ENCODE peak calls at places on chromosomes 16 and 17, in seven cellular contexts. One of them, this sample, is unnamed.

GRCh38 chr16:3609895-3610697 is 1.3 kb downstream of the SLX4 start:
- DNase-seq in heart left ventricle: no peak
- DNase-seq in RPMI8226: no peak
- DNase-seq in T-cell: no peak
- DNase-seq in NCI-H460: no peak
- DNase-seq in stimulated activated CD4-positive, alpha-beta T cell treated with anti-CD3 and anti-CD28 coated beads, Interleukin-1b, Interleukin-23, amount 100 ng/mL, for 48 hours: no peak
- DNase-seq in T-helper 2 cell: no peak
- DNase-seq in this sample: no peak

GRCh38 chr17:39016193-39017153 is 49.3 kb upstream of the FBXO47 start:
- DNase-seq in T-cell: peak
- DNase-seq in NCI-H460: no peak
- DNase-seq in T-helper 2 cell: no peak
- DNase-seq in stimulated activated CD4-positive, alpha-beta T cell treated with anti-CD3 and anti-CD28 coated beads, Interleukin-1b, Interleukin-23, amount 100 ng/mL, for 48 hours: no peak
- DNase-seq in heart left ventricle: no peak
- DNase-seq in RPMI8226: no peak
- DNase-seq in this sample: peak

GRCh38 chr17:81018044-81018802 is 16.7 kb upstream of the BAIAP2 start:
- DNase-seq in T-helper 2 cell: no peak
- DNase-seq in NCI-H460: no peak
- DNase-seq in heart left ventricle: no peak
- DNase-seq in T-cell: peak
- DNase-seq in stimulated activated CD4-positive, alpha-beta T cell treated with anti-CD3 and anti-CD28 coated beads, Interleukin-1b, Interleukin-23, amount 100 ng/mL, for 48 hours: no peak
- DNase-seq in RPMI8226: peak
- DNase-seq in this sample: no peak

GRCh38 chr17:77857306-77857555 is 101.3 kb upstream of the TNRC6C start:
- DNase-seq in heart left ventricle: no peak
- DNase-seq in T-helper 2 cell: no peak
- DNase-seq in stimulated activated CD4-positive, alpha-beta T cell treated with anti-CD3 and anti-CD28 coated beads, Interleukin-1b, Interleukin-23, amount 100 ng/mL, for 48 hours: no peak
- DNase-seq in RPMI8226: no peak
- DNase-seq in NCI-H460: no peak
- DNase-seq in T-cell: no peak
- DNase-seq in this sample: no peak

GRCh38 chr17:61815863-61816523 is 47.3 kb downstream of the BRIP1 start:
- DNase-seq in T-cell: no peak
- DNase-seq in RPMI8226: no peak
- DNase-seq in stimulated activated CD4-positive, alpha-beta T cell treated with anti-CD3 and anti-CD28 coated beads, Interleukin-1b, Interleukin-23, amount 100 ng/mL, for 48 hours: no peak
- DNase-seq in T-helper 2 cell: no peak
- DNase-seq in NCI-H460: no peak
- DNase-seq in heart left ventricle: no peak
- DNase-seq in this sample: no peak

GRCh38 chr16:88978608-88979346 is 1.8 kb upstream of the CBFA2T3 start:
- DNase-seq in RPMI8226: peak
- DNase-seq in stimulated activated CD4-positive, alpha-beta T cell treated with anti-CD3 and anti-CD28 coated beads, Interleukin-1b, Interleukin-23, amount 100 ng/mL, for 48 hours: no peak
- DNase-seq in T-helper 2 cell: no peak
- DNase-seq in heart left ventricle: no peak
- DNase-seq in T-cell: no peak
- DNase-seq in NCI-H460: no peak
- DNase-seq in this sample: no peak

GRCh38 chr17:67718325-67718941 is 697 bp downstream of the NOL11 start:
- DNase-seq in heart left ventricle: no peak
- DNase-seq in NCI-H460: peak
- DNase-seq in T-cell: peak
- DNase-seq in RPMI8226: peak
- DNase-seq in stimulated activated CD4-positive, alpha-beta T cell treated with anti-CD3 and anti-CD28 coated beads, Interleukin-1b, Interleukin-23, amount 100 ng/mL, for 48 hours: peak
- DNase-seq in T-helper 2 cell: peak
- DNase-seq in this sample: peak

GRCh38 chr17:77019955-77020379 is 120.8 kb upstream of the SEC14L1 start:
- DNase-seq in NCI-H460: no peak
- DNase-seq in stimulated activated CD4-positive, alpha-beta T cell treated with anti-CD3 and anti-CD28 coated beads, Interleukin-1b, Interleukin-23, amount 100 ng/mL, for 48 hours: no peak
- DNase-seq in T-cell: no peak
- DNase-seq in heart left ventricle: no peak
- DNase-seq in T-helper 2 cell: no peak
- DNase-seq in RPMI8226: no peak
- DNase-seq in this sample: no peak

GRCh38 chr17:17840751-17841591 is 4.2 kb upstream of the SREBF1 start:
- DNase-seq in T-helper 2 cell: no peak
- DNase-seq in T-cell: no peak
- DNase-seq in stimulated activated CD4-positive, alpha-beta T cell treated with anti-CD3 and anti-CD28 coated beads, Interleukin-1b, Interleukin-23, amount 100 ng/mL, for 48 hours: no peak
- DNase-seq in RPMI8226: no peak
- DNase-seq in NCI-H460: no peak
- DNase-seq in heart left ventricle: no peak
- DNase-seq in this sample: no peak

GRCh38 chr16:66658143-66658859 is 38.2 kb downstream of the CMTM4 start:
- DNase-seq in NCI-H460: no peak
- DNase-seq in stimulated activated CD4-positive, alpha-beta T cell treated with anti-CD3 and anti-CD28 coated beads, Interleukin-1b, Interleukin-23, amount 100 ng/mL, for 48 hours: no peak
- DNase-seq in heart left ventricle: no peak
- DNase-seq in T-cell: no peak
- DNase-seq in T-helper 2 cell: no peak
- DNase-seq in RPMI8226: no peak
- DNase-seq in this sample: no peak

GRCh38 chr17:65560628-65561371 is 648 bp downstream of the AXIN2 start:
- DNase-seq in T-cell: peak
- DNase-seq in RPMI8226: peak
- DNase-seq in T-helper 2 cell: peak
- DNase-seq in NCI-H460: peak
- DNase-seq in heart left ventricle: peak
- DNase-seq in stimulated activated CD4-positive, alpha-beta T cell treated with anti-CD3 and anti-CD28 coated beads, Interleukin-1b, Interleukin-23, amount 100 ng/mL, for 48 hours: peak
- DNase-seq in this sample: peak

GRCh38 chr16:66549284-66550131 is at the start of gene TK2:
- DNase-seq in heart left ventricle: peak
- DNase-seq in RPMI8226: peak
- DNase-seq in stimulated activated CD4-positive, alpha-beta T cell treated with anti-CD3 and anti-CD28 coated beads, Interleukin-1b, Interleukin-23, amount 100 ng/mL, for 48 hours: peak
- DNase-seq in T-helper 2 cell: peak
- DNase-seq in T-cell: peak
- DNase-seq in NCI-H460: peak
- DNase-seq in this sample: peak

This sample was measured in NCI-H226.